ENCODE peak calls at places on chromosomes 3 and 15, in six cellular contexts. One of them, this sample, is unnamed.

GRCh38 chr15:101091080-101092017 is 160.5 kb downstream of the CHSY1 start:
- DNase-seq in kidney epithelial cell: no peak
- DNase-seq in GM20000: no peak
- DNase-seq in AG08395: peak
- DNase-seq in amniotic stem cell: no peak
- DNase-seq in GM19239: no peak
- DNase-seq in this sample: no peak

GRCh38 chr3:152241142-152242067 is 27.3 kb upstream of the MBNL1 start:
- DNase-seq in kidney epithelial cell: no peak
- DNase-seq in GM20000: no peak
- DNase-seq in GM19239: no peak
- DNase-seq in AG08395: no peak
- DNase-seq in amniotic stem cell: no peak
- DNase-seq in this sample: no peak

GRCh38 chr3:127426444-127427168 is 138.8 kb upstream of the PRR20G start:
- DNase-seq in amniotic stem cell: no peak
- DNase-seq in kidney epithelial cell: no peak
- DNase-seq in GM20000: no peak
- DNase-seq in AG08395: no peak
- DNase-seq in GM19239: no peak
- DNase-seq in this sample: no peak

GRCh38 chr3:161548301-161548700 is 51.7 kb downstream of the OTOL1 start:
- DNase-seq in GM19239: no peak
- DNase-seq in GM20000: no peak
- DNase-seq in amniotic stem cell: no peak
- DNase-seq in kidney epithelial cell: no peak
- DNase-seq in AG08395: no peak
- DNase-seq in this sample: no peak

GRCh38 chr15:101047301-101047781 is 128.2 kb downstream of the LRRK1 start:
- DNase-seq in GM19239: no peak
- DNase-seq in kidney epithelial cell: no peak
- DNase-seq in AG08395: no peak
- DNase-seq in GM20000: no peak
- DNase-seq in amniotic stem cell: no peak
- DNase-seq in this sample: no peak

GRCh38 chr3:67334588-67334987 is 319.8 kb downstream of the SUCLG2 start:
- DNase-seq in kidney epithelial cell: no peak
- DNase-seq in AG08395: no peak
- DNase-seq in amniotic stem cell: no peak
- DNase-seq in GM20000: no peak
- DNase-seq in GM19239: no peak
- DNase-seq in this sample: no peak

GRCh38 chr15:34101366-34102174 is at the start of the genes EMC7 and PGBD4:
- DNase-seq in amniotic stem cell: peak
- DNase-seq in AG08395: peak
- DNase-seq in GM20000: peak
- DNase-seq in GM19239: peak
- DNase-seq in kidney epithelial cell: peak
- DNase-seq in this sample: peak

GRCh38 chr3:38599886-38600285 is 49.6 kb downstream of the SCN5A start:
- DNase-seq in amniotic stem cell: no peak
- DNase-seq in GM19239: no peak
- DNase-seq in kidney epithelial cell: no peak
- DNase-seq in GM20000: no peak
- DNase-seq in AG08395: no peak
- DNase-seq in this sample: no peak

GRCh38 chr3:126959144-126959920 is 23.6 kb upstream of the PLXNA1 start:
- DNase-seq in amniotic stem cell: no peak
- DNase-seq in kidney epithelial cell: no peak
- DNase-seq in GM19239: no peak
- DNase-seq in GM20000: no peak
- DNase-seq in AG08395: no peak
- DNase-seq in this sample: no peak

GRCh38 chr15:37137221-37137620 is 36.9 kb upstream of the MEIS2 start:
- DNase-seq in AG08395: no peak
- DNase-seq in GM20000: no peak
- DNase-seq in amniotic stem cell: no peak
- DNase-seq in GM19239: no peak
- DNase-seq in kidney epithelial cell: no peak
- DNase-seq in this sample: no peak

GRCh38 chr3:160402249-160403027 is 3.0 kb downstream of the SMC4 start:
- DNase-seq in GM20000: no peak
- DNase-seq in amniotic stem cell: no peak
- DNase-seq in AG08395: no peak
- DNase-seq in GM19239: no peak
- DNase-seq in kidney epithelial cell: no peak
- DNase-seq in this sample: no peak

GRCh38 chr3:119831022-119831421 is 49.1 kb downstream of the NR1I2 start:
- DNase-seq in GM19239: no peak
- DNase-seq in GM20000: no peak
- DNase-seq in AG08395: no peak
- DNase-seq in amniotic stem cell: no peak
- DNase-seq in kidney epithelial cell: no peak
- DNase-seq in this sample: no peak

GRCh38 chr3:48030188-48030587 is 14.0 kb upstream of the MAP4 start:
- DNase-seq in GM19239: no peak
- DNase-seq in AG08395: no peak
- DNase-seq in amniotic stem cell: no peak
- DNase-seq in kidney epithelial cell: no peak
- DNase-seq in GM20000: no peak
- DNase-seq in this sample: no peak

GRCh38 chr15:72199721-72200212 is 2.2 kb upstream of the GRAMD2A start:
- DNase-seq in AG08395: peak
- DNase-seq in amniotic stem cell: peak
- DNase-seq in GM20000: peak
- DNase-seq in GM19239: peak
- DNase-seq in kidney epithelial cell: no peak
- DNase-seq in this sample: peak

GRCh38 chr15:95712785-95713184 is 617.7 kb upstream of the NR2F2 start:
- DNase-seq in GM20000: no peak
- DNase-seq in amniotic stem cell: no peak
- DNase-seq in kidney epithelial cell: no peak
- DNase-seq in GM19239: no peak
- DNase-seq in AG08395: no peak
- DNase-seq in this sample: no peak

GRCh38 chr3:68172039-68172438 is 517.6 kb upstream of the SUCLG2 start:
- DNase-seq in amniotic stem cell: no peak
- DNase-seq in kidney epithelial cell: no peak
- DNase-seq in GM19239: no peak
- DNase-seq in GM20000: no peak
- DNase-seq in AG08395: no peak
- DNase-seq in this sample: no peak

GRCh38 chr3:138348107-138348949 is at the start of gene MRAS:
- DNase-seq in amniotic stem cell: peak
- DNase-seq in kidney epithelial cell: no peak
- DNase-seq in GM19239: no peak
- DNase-seq in GM20000: peak
- DNase-seq in AG08395: peak
- DNase-seq in this sample: peak

GRCh38 chr15:82045179-82045891 is 483 bp downstream of the MEX3B start:
- DNase-seq in amniotic stem cell: peak
- DNase-seq in kidney epithelial cell: no peak
- DNase-seq in AG08395: peak
- DNase-seq in GM19239: peak
- DNase-seq in GM20000: peak
- DNase-seq in this sample: no peak

GRCh38 chr3:88336894-88337293 is 187.1 kb downstream of the C3orf38 start:
- DNase-seq in amniotic stem cell: no peak
- DNase-seq in GM20000: no peak
- DNase-seq in GM19239: no peak
- DNase-seq in kidney epithelial cell: no peak
- DNase-seq in AG08395: no peak
- DNase-seq in this sample: no peak

GRCh38 chr15:74798388-74799254 is 14.0 kb upstream of the LMAN1L start:
- DNase-seq in GM19239: no peak
- DNase-seq in GM20000: peak
- DNase-seq in kidney epithelial cell: no peak
- DNase-seq in amniotic stem cell: no peak
- DNase-seq in AG08395: no peak
- DNase-seq in this sample: no peak

GRCh38 chr3:176663376-176663775 is 533.9 kb downstream of the TBL1XR1 start:
- DNase-seq in amniotic stem cell: no peak
- DNase-seq in kidney epithelial cell: no peak
- DNase-seq in GM20000: no peak
- DNase-seq in GM19239: no peak
- DNase-seq in AG08395: peak
- DNase-seq in this sample: no peak

GRCh38 chr3:66456711-66457173 is 44.1 kb downstream of the LRIG1 start:
- DNase-seq in GM19239: no peak
- DNase-seq in kidney epithelial cell: no peak
- DNase-seq in AG08395: no peak
- DNase-seq in GM20000: no peak
- DNase-seq in amniotic stem cell: no peak
- DNase-seq in this sample: no peak

GRCh38 chr3:138434276-138434874 is at the start of gene ESYT3:
- DNase-seq in AG08395: peak
- DNase-seq in kidney epithelial cell: peak
- DNase-seq in GM20000: peak
- DNase-seq in GM19239: peak
- DNase-seq in amniotic stem cell: peak
- DNase-seq in this sample: peak

GRCh38 chr3:111737056-111737711 is 121.9 kb upstream of the PHLDB2 start:
- DNase-seq in GM19239: no peak
- DNase-seq in amniotic stem cell: no peak
- DNase-seq in kidney epithelial cell: no peak
- DNase-seq in GM20000: no peak
- DNase-seq in AG08395: no peak
- DNase-seq in this sample: no peak

GRCh38 chr3:152581941-152582340 is 253.0 kb upstream of the P2RY1 start:
- DNase-seq in AG08395: no peak
- DNase-seq in kidney epithelial cell: no peak
- DNase-seq in amniotic stem cell: no peak
- DNase-seq in GM19239: no peak
- DNase-seq in GM20000: no peak
- DNase-seq in this sample: no peak

This sample was measured in activated T-cell treated with anti-CD3 and anti-CD28 coated beads for 24 hours.